ENCODE peak calls at places on chromosomes 16 and 17, in six cellular contexts. Y is HCT116, G is SK-N-SH, W is HepG2, R is H1, S is K562. B is an unnamed sample.

GRCh38 chr16:53089434-53090270 is 34.9 kb downstream of the CHD9 start:
- DNase-seq in S (no peak), R (no peak), G (no peak), Y (no peak), W (peak; percentile 21), B (no peak)

GRCh38 chr16:58515871-58516767 is 802 bp downstream of the SETD6 start:
- DNase-seq in S (peak; percentile 49), R (peak; percentile 71), Y (no peak), W (peak; percentile 24), G (no peak), B (peak; percentile 30)

GRCh38 chr17:49515196-49515770 is 20.2 kb downstream of the NGFR start:
- DNase-seq in G (peak; percentile 97), R (peak; percentile 70), S (peak; percentile 77), Y (peak; percentile 36), W (peak; percentile 79), B (peak; percentile 83)

GRCh38 chr17:63082273-63082861 is 116.3 kb downstream of the TANC2 start:
- DNase-seq in W (peak; percentile 10), R (no peak), G (peak; percentile 19), Y (peak; percentile 10), S (peak; percentile 26), B (peak; percentile 14)

GRCh38 chr17:37844977-37845293 is 79.3 kb upstream of the TBC1D3K start:
- DNase-seq in G (no peak), R (no peak), W (no peak), Y (no peak), S (no peak), B (no peak)

GRCh38 chr17:10210151-10210574 is 11.8 kb upstream of the GAS7 start:
- DNase-seq in G (no peak), R (peak; percentile 48), W (no peak), S (no peak), Y (no peak), B (peak; percentile 37)

GRCh38 chr17:64420143-64420670 is 28.7 kb upstream of the MILR1 start:
- DNase-seq in S (peak; percentile 83), R (no peak), Y (peak; percentile 81), G (peak; percentile 76), W (peak; percentile 81), B (peak; percentile 90)

GRCh38 chr16:58885528-58886170 is 151.5 kb upstream of the GOT2 start:
- DNase-seq in G (no peak), S (no peak), W (no peak), Y (no peak), R (no peak), B (no peak)

DNA sequence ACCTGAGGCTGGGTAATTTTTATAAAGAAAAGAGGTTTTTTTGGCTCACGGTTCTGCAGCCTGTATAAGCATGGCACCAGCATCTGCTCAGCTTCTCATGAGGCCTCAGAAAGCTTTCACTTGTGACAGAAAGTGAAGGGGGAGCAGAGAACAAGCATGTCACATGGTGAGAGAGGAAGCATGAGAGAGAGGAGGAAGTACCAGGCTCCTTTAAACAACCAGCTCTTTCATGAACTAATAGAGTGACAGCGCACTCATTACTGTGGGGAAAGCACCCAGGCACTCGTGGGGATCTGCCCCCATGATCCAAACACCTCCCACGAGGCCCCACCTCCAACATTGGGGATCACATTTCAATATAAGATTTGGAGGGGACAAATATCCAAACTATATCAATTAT is 86.8 kb downstream of the USP32 start:
- DNase-seq in Y (no peak), R (no peak), W (peak; percentile 39), S (peak; percentile 44), G (no peak), B (peak; percentile 5)
- TF ChIP-seq JUND in Y (no peak), R (no peak), W (no peak), S (no peak), G (no peak), B (no peak)

GRCh38 chr17:56373981-56374380 is 219.5 kb upstream of the NOG start:
- DNase-seq in W (no peak), S (no peak), Y (no peak), G (no peak), R (no peak), B (no peak)
- TF ChIP-seq JUND in W (no peak), S (no peak), Y (no peak), G (no peak), R (no peak), B (no peak)

GRCh38 chr16:73778872-73779271 is 517.7 kb upstream of the PSMD7 start:
- DNase-seq in G (no peak), Y (no peak), W (no peak), R (no peak), S (no peak), B (no peak)
- TF ChIP-seq JUND in G (no peak), Y (no peak), W (no peak), R (no peak), S (no peak), B (no peak)

GRCh38 chr16:9533042-9533441 is 441.6 kb downstream of the HAPSTR1 start:
- DNase-seq in R (no peak), W (no peak), Y (no peak), S (no peak), G (no peak), B (no peak)
- TF ChIP-seq JUND in R (no peak), W (no peak), Y (no peak), S (no peak), G (no peak), B (no peak)

GRCh38 chr16:10992112-10992511 is 47.7 kb downstream of the CLEC16A start:
- DNase-seq in S (no peak), W (no peak), R (no peak), G (no peak), Y (no peak), B (no peak)

GRCh38 chr16:10994571-10994970 is 50.2 kb downstream of the CLEC16A start:
- DNase-seq in Y (no peak), W (no peak), G (no peak), S (no peak), R (no peak), B (no peak)

GRCh38 chr16:10990378-10990777 is 46.0 kb downstream of the CLEC16A start:
- DNase-seq in Y (no peak), R (no peak), W (no peak), G (no peak), S (no peak), B (no peak)

GRCh38 chr16:10993649-10994048 is 49.3 kb downstream of the CLEC16A start:
- DNase-seq in R (no peak), W (no peak), S (no peak), G (no peak), Y (no peak), B (no peak)

DNA sequence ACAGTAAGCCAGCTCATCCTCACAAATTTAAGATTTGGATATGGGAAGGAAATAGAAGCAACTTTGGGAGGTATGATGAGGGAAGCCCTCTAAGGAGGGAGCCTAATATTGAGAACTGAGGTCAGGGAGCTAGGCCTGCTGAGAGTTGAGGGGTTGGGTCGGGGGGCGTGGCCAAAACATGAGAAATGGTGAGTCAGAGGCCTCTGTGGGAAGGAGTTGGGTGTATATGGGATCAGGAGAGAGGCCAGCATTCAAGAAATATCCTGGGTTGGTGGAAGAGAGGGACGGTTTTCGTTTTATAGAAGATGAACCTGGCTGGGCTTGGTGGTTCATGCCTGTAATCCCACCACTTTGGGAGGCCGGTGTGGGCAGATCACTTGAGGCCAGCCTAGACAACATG is 48.4 kb downstream of the CLEC16A start:
- DNase-seq in W (no peak), S (peak; percentile 84), R (no peak), G (no peak), Y (peak; percentile 52), B (no peak)
- TF ChIP-seq JUND in W (no peak), S (peak; percentile 89), R (no peak), G (no peak), Y (peak; percentile 60), B (no peak)

GRCh38 chr16:79653337-79654000 is 52.9 kb upstream of the MAF start:
- DNase-seq in G (peak; percentile 61), R (no peak), S (no peak), W (no peak), Y (no peak), B (no peak)
- TF ChIP-seq JUND in G (no peak), R (no peak), S (no peak), W (no peak), Y (no peak), B (no peak)